ENCODE peak calls at places on chromosomes 12 and 14, in seven cellular contexts. I is mammary epithelial cell, C is NCI-H1417, Z is pons, H is amniotic stem cell, P is left colon, V is hippocampal formation. O is an unnamed sample.
A peak's percentile ranks its signal among the peaks of the same experiment; 100 is the strongest.

GRCh38 chr14:100362311-100362927 is 39.3 kb downstream of the SLC25A47 start:
- DNase-seq in I (no peak), C (peak; percentile 42), Z (no peak), H (no peak), P (no peak), V (no peak), O (no peak)

GRCh38 chr12:51360315-51360714 is 13.8 kb upstream of the CELA1 start:
- DNase-seq in I (no peak), C (no peak), Z (no peak), H (no peak), P (no peak), V (no peak), O (no peak)

GRCh38 chr12:55906056-55906455 is 21.6 kb downstream of the PYM1 start:
- DNase-seq in I (peak; percentile 63), C (no peak), Z (no peak), H (no peak), P (no peak), V (no peak), O (no peak)

GRCh38 chr12:39272934-39273770 is 169.8 kb downstream of the KIF21A start:
- DNase-seq in I (peak; percentile 35), C (peak; percentile 10), Z (peak; percentile 37), H (peak; percentile 6), P (no peak), V (peak; percentile 10), O (no peak)

GRCh38 chr12:85029456-85029855 is 6.6 kb downstream of the TSPAN19 start:
- DNase-seq in I (peak; percentile 14), C (peak; percentile 8), Z (peak; percentile 63), H (peak; percentile 8), P (no peak), V (peak; percentile 68), O (no peak)

GRCh38 chr12:95836185-95836609 is 22.6 kb upstream of the SNRPF start:
- DNase-seq in I (peak; percentile 80), C (peak; percentile 22), Z (no peak), H (no peak), P (no peak), V (no peak), O (peak; percentile 38)

GRCh38 chr14:95489163-95489887 is 27.1 kb downstream of the SYNE3 start:
- DNase-seq in I (no peak), C (no peak), Z (peak; percentile 68), H (no peak), P (no peak), V (no peak), O (no peak)

GRCh38 chr14:20866194-20866593 is 25.0 kb upstream of the RNASE3 start:
- DNase-seq in I (no peak), C (no peak), Z (no peak), H (no peak), P (no peak), V (no peak), O (no peak)

GRCh38 chr12:114400395-114400794 is 5.5 kb downstream of the TBX5 start:
- DNase-seq in I (no peak), C (no peak), Z (no peak), H (no peak), P (no peak), V (no peak), O (no peak)

GRCh38 chr14:63727231-63727735 is 582 bp downstream of the SGPP1 start:
- DNase-seq in I (peak; percentile 42), C (peak; percentile 70), Z (peak; percentile 39), H (peak; percentile 23), P (peak; percentile 31), V (no peak), O (no peak)

GRCh38 chr14:101947577-101947903 is 16.8 kb upstream of the DYNC1H1 start:
- DNase-seq in I (no peak), C (no peak), Z (no peak), H (no peak), P (peak; percentile 43), V (no peak), O (no peak)

GRCh38 chr12:83008703-83009102 is 322.0 kb downstream of the TMTC2 start:
- DNase-seq in I (no peak), C (no peak), Z (no peak), H (no peak), P (no peak), V (no peak), O (no peak)

GRCh38 chr14:52741865-52742264 is 11.9 kb downstream of the STYX start:
- DNase-seq in I (no peak), C (no peak), Z (no peak), H (no peak), P (no peak), V (no peak), O (no peak)

GRCh38 chr14:33686218-33686617 is 264.7 kb downstream of the EGLN3 start:
- DNase-seq in I (peak; percentile 84), C (no peak), Z (no peak), H (no peak), P (no peak), V (no peak), O (peak; percentile 87)

GRCh38 chr12:57839996-57840395 is 6.5 kb downstream of the CTDSP2 start:
- DNase-seq in I (no peak), C (peak; percentile 36), Z (no peak), H (no peak), P (no peak), V (no peak), O (no peak)

GRCh38 chr12:111369496-111370220 is 763 bp upstream of the PHETA1 start:
- DNase-seq in I (no peak), C (no peak), Z (no peak), H (no peak), P (no peak), V (no peak), O (no peak)

GRCh38 chr14:104931323-104931770 is 6.7 kb downstream of the PLD4 start:
- DNase-seq in I (no peak), C (no peak), Z (no peak), H (no peak), P (peak; percentile 18), V (no peak), O (no peak)

GRCh38 chr14:72444701-72445100 is 449.2 kb downstream of the DPF3 start:
- DNase-seq in I (peak; percentile 41), C (no peak), Z (no peak), H (no peak), P (no peak), V (no peak), O (no peak)

O was measured in BJ.